ENCODE peak calls at places on chromosome 11, in five cellular contexts. V is stimulated activated CD8-positive, alpha-beta memory T cell treated with anti-CD3 and anti-CD28 coated beads, Interleukin-2, amount 100 ng/mL, for 1 hour; Y is ELF-1; Q is activated CD4-positive, CD25-positive, alpha-beta regulatory T cell treated with anti-CD3 and anti-CD28 coated beads, Interleukin-2, amount 50 U/mL, for 72 hours; I is mucosa of gallbladder. W is an unnamed sample.

GRCh38 chr11:44305643-44306468 is 4.1 kb downstream of the ALX4 start:
- DNase-seq in V (no peak), I (no peak), Y (peak), Q (no peak), W (no peak)

GRCh38 chr11:11349870-11350325 is 3.2 kb downstream of the CSNK2A3 start:
- DNase-seq in I (peak), Q (no peak), V (no peak), Y (no peak), W (no peak)

GRCh38 chr11:120192831-120193625 is 17.8 kb upstream of the OAF start:
- DNase-seq in Y (no peak), Q (no peak), V (no peak), I (peak), W (no peak)

GRCh38 chr11:7551571-7551970 is 37.8 kb downstream of the PPFIBP2 start:
- DNase-seq in Y (no peak), Q (no peak), I (no peak), V (no peak), W (no peak)

GRCh38 chr11:100823360-100823759 is 136.3 kb downstream of the ARHGAP42 start:
- DNase-seq in Q (no peak), V (no peak), I (no peak), Y (no peak), W (no peak)

GRCh38 chr11:36398261-36398953 is 102.3 kb downstream of the PRR5L start:
- DNase-seq in Y (no peak), I (no peak), V (no peak), Q (no peak), W (no peak)

GRCh38 chr11:119101367-119101758 is 290 bp downstream of the DPAGT1 start:
- DNase-seq in Y (no peak), V (no peak), I (no peak), Q (no peak), W (no peak)

GRCh38 chr11:8577791-8578581 is 16.0 kb downstream of the STK33 start:
- DNase-seq in Y (no peak), I (no peak), V (no peak), Q (no peak), W (no peak)

GRCh38 chr11:86014221-86014620 is 54.7 kb downstream of the PICALM start:
- DNase-seq in I (no peak), V (no peak), Y (no peak), Q (no peak), W (no peak)

GRCh38 chr11:45556851-45557707 is 108.3 kb downstream of the CHST1 start:
- DNase-seq in Q (no peak), I (no peak), V (no peak), Y (peak), W (no peak)